ENCODE peak calls at places on chromosomes 16 and 17, in eight cellular contexts. R is left cardiac atrium; L is NCI-H1092 treated with DMSO at 0.1 percent for 48 hours; U is foreskin keratinocyte; F is naive thymus-derived CD8-positive, alpha-beta T cell; T is Kasumi-1; P is neural progenitor cell; H is erythroblast. O is an unnamed sample.
A peak's percentile ranks its signal among the peaks of the same experiment; 100 is the strongest.

GRCh38 chr16:54233626-54234025 is 53.0 kb downstream of the IRX3 start:
- DNase-seq in R (no peak), L (no peak), U (no peak), F (no peak), T (no peak), P (no peak), H (no peak), O (no peak)

GRCh38 chr16:8893426-8893825 is 11.3 kb downstream of the LITAFD start:
- DNase-seq in R (no peak), L (no peak), U (no peak), F (no peak), T (no peak), P (no peak), H (no peak), O (no peak)

GRCh38 chr16:11047057-11047456 is 102.7 kb downstream of the CLEC16A start:
- DNase-seq in R (no peak), L (no peak), U (no peak), F (no peak), T (no peak), P (no peak), H (no peak), O (no peak)

GRCh38 chr17:521561-522325 is 169.1 kb upstream of the RPH3AL start:
- DNase-seq in R (no peak), L (no peak), U (no peak), F (no peak), T (no peak), P (no peak), H (no peak), O (no peak)

GRCh38 chr17:57946798-57947358 is 8.3 kb downstream of the CUEDC1 start:
- DNase-seq in R (no peak), L (no peak), U (peak; percentile 89), F (no peak), T (peak; percentile 48), P (no peak), H (peak; percentile 16), O (no peak)

GRCh38 chr16:47916266-47916665 is 239.5 kb downstream of the ABCC12 start:
- DNase-seq in R (no peak), L (no peak), U (no peak), F (no peak), T (no peak), P (no peak), H (no peak), O (no peak)

GRCh38 chr17:13030459-13031305 is 12.9 kb upstream of the ELAC2 start:
- DNase-seq in R (no peak), L (peak; percentile 48), U (peak; percentile 41), F (peak; percentile 47), T (peak; percentile 22), P (peak; percentile 63), H (peak; percentile 62), O (peak; percentile 7)

GRCh38 chr16:3460121-3460520 is 16.6 kb downstream of the NAA60 start:
- DNase-seq in R (no peak), L (no peak), U (no peak), F (no peak), T (no peak), P (no peak), H (peak; percentile 27), O (no peak)

GRCh38 chr17:60165976-60166375 is 16.2 kb downstream of the CA4 start:
- DNase-seq in R (no peak), L (no peak), U (no peak), F (no peak), T (peak; percentile 35), P (no peak), H (no peak), O (no peak)

GRCh38 chr17:80743181-80743771 is 198.6 kb downstream of the RPTOR start:
- DNase-seq in R (no peak), L (peak; percentile 35), U (no peak), F (peak; percentile 59), T (peak; percentile 90), P (no peak), H (no peak), O (no peak)

GRCh38 chr16:64047878-64048277 is 1074.0 kb downstream of the CDH11 start:
- DNase-seq in R (no peak), L (no peak), U (no peak), F (no peak), T (no peak), P (no peak), H (no peak), O (no peak)

GRCh38 chr17:5762191-5762590 is 177.9 kb upstream of the NLRP1 start:
- DNase-seq in R (no peak), L (no peak), U (no peak), F (no peak), T (no peak), P (no peak), H (no peak), O (no peak)

GRCh38 chr17:37096071-37096470 is 147.3 kb downstream of the AATF start:
- DNase-seq in R (no peak), L (no peak), U (no peak), F (no peak), T (no peak), P (no peak), H (no peak), O (no peak)

GRCh38 chr17:58254803-58255202 is 16.4 kb downstream of the LPO start:
- DNase-seq in R (no peak), L (no peak), U (no peak), F (peak; percentile 4), T (no peak), P (no peak), H (no peak), O (no peak)

GRCh38 chr17:78873519-78874340 is 29.3 kb downstream of the CEP295NL start:
- DNase-seq in R (no peak), L (peak; percentile 76), U (peak; percentile 50), F (no peak), T (no peak), P (peak; percentile 33), H (no peak), O (no peak)

GRCh38 chr17:50187403-50187735 is 14.1 kb downstream of the COL1A1 start:
- DNase-seq in R (no peak), L (no peak), U (no peak), F (no peak), T (no peak), P (no peak), H (no peak), O (no peak)

GRCh38 chr17:17840751-17841591 is 4.2 kb upstream of the SREBF1 start:
- DNase-seq in R (peak; percentile 43), L (no peak), U (peak; percentile 94), F (no peak), T (no peak), P (peak; percentile 47), H (peak; percentile 63), O (no peak)

GRCh38 chr16:66858740-66859396 is 14.7 kb downstream of the CA7 start:
- DNase-seq in R (peak; percentile 80), L (peak; percentile 52), U (no peak), F (no peak), T (no peak), P (no peak), H (no peak), O (no peak)

GRCh38 chr16:88633684-88634140 is 4.7 kb upstream of the IL17C start:
- DNase-seq in R (no peak), L (no peak), U (peak; percentile 18), F (peak; percentile 42), T (no peak), P (peak; percentile 69), H (peak; percentile 34), O (no peak)

GRCh38 chr17:75393523-75394331 is 11.8 kb downstream of the GRB2 start:
- DNase-seq in R (peak; percentile 99), L (peak; percentile 98), U (peak; percentile 96), F (peak; percentile 51), T (peak; percentile 100), P (peak; percentile 99), H (peak; percentile 93), O (peak; percentile 59)

GRCh38 chr16:59604331-59604730 is 870.2 kb upstream of the GOT2 start:
- DNase-seq in R (no peak), L (no peak), U (peak; percentile 63), F (no peak), T (no peak), P (no peak), H (no peak), O (no peak)

GRCh38 chr16:48347980-48348379 is 37.2 kb downstream of the SIAH1 start:
- DNase-seq in R (no peak), L (no peak), U (no peak), F (no peak), T (no peak), P (no peak), H (no peak), O (no peak)

GRCh38 chr17:71634376-71634775 is 486.4 kb upstream of the SOX9 start:
- DNase-seq in R (no peak), L (no peak), U (peak; percentile 81), F (no peak), T (no peak), P (no peak), H (no peak), O (no peak)

GRCh38 chr16:28179354-28179753 is 32.4 kb downstream of the XPO6 start:
- DNase-seq in R (no peak), L (no peak), U (no peak), F (no peak), T (no peak), P (no peak), H (no peak), O (no peak)

GRCh38 chr16:27729516-27730304 is 179.8 kb downstream of the KATNIP start:
- DNase-seq in R (peak; percentile 49), L (no peak), U (peak; percentile 38), F (no peak), T (peak; percentile 83), P (no peak), H (no peak), O (no peak)

GRCh38 chr17:75240394-75241142 is 20.8 kb downstream of the GGA3 start:
- DNase-seq in R (no peak), L (peak; percentile 6), U (no peak), F (peak; percentile 30), T (peak; percentile 73), P (peak; percentile 88), H (peak; percentile 64), O (no peak)

GRCh38 chr16:87202346-87202745 is 114.8 kb downstream of the C16orf95 start:
- DNase-seq in R (no peak), L (no peak), U (no peak), F (no peak), T (no peak), P (no peak), H (no peak), O (no peak)

O was measured in stimulated activated CD8-positive, alpha-beta memory T cell treated with anti-CD3 and anti-CD28 coated beads, Interleukin-7, amount 100 ng/mL, for 1 hour.